ENCODE peak calls at places on chromosomes 5 and 9, in five cellular contexts. D is GM12878, A is K562, Q is HepG2, Z is H1. V is an unnamed sample.

GRCh38 chr9:13904746-13905145 is 409.2 kb downstream of the NFIB start:
- DNase-seq in D (no peak), A (no peak), Q (no peak), Z (no peak), V (no peak)

GRCh38 chr5:172454355-172455086 is at the start of gene SH3PXD2B:
- DNase-seq in D (no peak), A (peak), Q (peak), Z (no peak), V (peak)

GRCh38 chr9:116000748-116001329 is 152.8 kb upstream of the PAPPA start:
- DNase-seq in D (no peak), A (peak), Q (peak), Z (no peak), V (peak)

GRCh38 chr9:84504360-84504759 is 163.8 kb upstream of the SLC28A3 start:
- DNase-seq in D (no peak), A (no peak), Q (no peak), Z (no peak), V (no peak)

GRCh38 chr9:114139061-114139460 is 16.3 kb upstream of the COL27A1 start:
- DNase-seq in D (no peak), A (no peak), Q (no peak), Z (no peak), V (no peak)

GRCh38 chr5:36530249-36530648 is 76.2 kb upstream of the SLC1A3 start:
- DNase-seq in D (no peak), A (no peak), Q (no peak), Z (no peak), V (no peak)

GRCh38 chr5:74063821-74064598 is 438.0 kb downstream of the ARHGEF28 start:
- DNase-seq in D (no peak), A (no peak), Q (peak), Z (no peak), V (peak)

GRCh38 chr9:116073826-116074225 is 79.8 kb upstream of the PAPPA start:
- DNase-seq in D (no peak), A (no peak), Q (no peak), Z (no peak), V (no peak)

GRCh38 chr5:133995341-133995740 is 9.4 kb downstream of the VDAC1 start:
- DNase-seq in D (no peak), A (peak), Q (peak), Z (no peak), V (no peak)

GRCh38 chr9:128072144-128073021 is 4.4 kb downstream of the SLC25A25 start:
- DNase-seq in D (peak), A (no peak), Q (no peak), Z (no peak), V (no peak)

GRCh38 chr9:125407974-125408900 is 146.6 kb downstream of the GAPVD1 start:
- DNase-seq in D (no peak), A (peak), Q (peak), Z (no peak), V (peak)

GRCh38 chr5:38367410-38367809 is 109.1 kb downstream of the EGFLAM start:
- DNase-seq in D (no peak), A (no peak), Q (no peak), Z (no peak), V (no peak)

GRCh38 chr5:95417971-95418370 is 26.8 kb downstream of the FAM81B start:
- DNase-seq in D (no peak), A (no peak), Q (no peak), Z (no peak), V (no peak)

GRCh38 chr9:137441289-137441934 is at the start of gene ENTPD8:
- DNase-seq in D (no peak), A (peak), Q (peak), Z (no peak), V (peak)

GRCh38 chr9:134210908-134211810 is 46.8 kb upstream of the RNU6ATAC start:
- DNase-seq in D (no peak), A (no peak), Q (no peak), Z (no peak), V (no peak)

GRCh38 chr9:116234091-116234490 is 80.5 kb downstream of the PAPPA start:
- DNase-seq in D (no peak), A (no peak), Q (no peak), Z (peak), V (peak)

GRCh38 chr5:1565737-1566734 is 42.3 kb upstream of the LPCAT1 start:
- DNase-seq in D (no peak), A (no peak), Q (no peak), Z (no peak), V (no peak)

GRCh38 chr5:14305045-14305444 is 161.9 kb downstream of the TRIO start:
- DNase-seq in D (no peak), A (no peak), Q (no peak), Z (no peak), V (peak)

DNA sequence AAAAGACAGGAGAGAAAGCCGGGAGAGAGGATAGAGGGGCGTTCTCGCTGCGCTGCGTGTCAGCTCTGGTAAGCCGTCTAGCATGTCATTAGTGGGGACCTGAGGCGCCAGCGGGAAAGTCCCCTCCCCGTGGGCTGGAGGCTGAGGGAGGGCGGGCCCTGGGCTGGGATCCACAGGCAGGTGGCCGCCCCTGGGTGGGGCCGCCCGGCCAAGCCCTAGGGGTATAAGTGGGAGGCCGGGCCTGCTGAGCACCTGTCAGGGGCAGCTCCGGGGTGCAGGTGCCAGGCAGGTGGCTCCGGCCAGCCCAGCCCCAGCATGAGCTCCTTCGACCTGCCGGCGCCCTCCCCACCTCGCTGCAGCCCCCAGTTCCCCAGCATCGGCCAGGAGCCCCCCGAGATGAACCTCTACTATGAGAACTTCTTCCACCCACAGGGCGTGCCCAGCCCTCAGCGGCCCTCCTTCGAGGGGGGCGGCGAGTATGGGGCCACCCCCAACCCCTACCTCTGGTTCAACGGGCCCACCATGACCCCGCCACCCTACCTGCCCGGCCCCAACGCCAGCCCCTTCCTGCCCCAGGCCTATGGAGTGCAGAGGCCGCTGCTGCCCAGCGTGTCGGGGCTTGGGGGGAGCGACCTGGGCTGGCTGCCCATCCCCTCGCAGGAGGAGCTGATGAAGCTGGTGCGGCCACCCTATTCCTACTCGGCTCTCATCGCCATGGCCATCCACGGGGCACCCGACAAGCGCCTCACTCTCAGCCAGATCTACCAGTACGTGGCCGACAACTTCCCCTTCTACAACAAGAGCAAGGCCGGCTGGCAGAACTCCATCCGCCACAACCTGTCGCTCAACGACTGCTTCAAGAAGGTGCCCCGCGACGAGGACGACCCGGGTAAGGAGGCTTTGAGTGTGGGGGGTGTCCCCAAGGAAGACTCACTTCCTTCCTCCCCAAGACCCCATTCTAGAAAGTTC is at the start of gene FOXI1:
- DNase-seq in D (no peak), A (no peak), Q (no peak), Z (no peak), V (no peak)
- TF ChIP-seq KDM1A in D (no peak), A (no peak), Q (no peak), Z (no peak), V (no peak)

DNA sequence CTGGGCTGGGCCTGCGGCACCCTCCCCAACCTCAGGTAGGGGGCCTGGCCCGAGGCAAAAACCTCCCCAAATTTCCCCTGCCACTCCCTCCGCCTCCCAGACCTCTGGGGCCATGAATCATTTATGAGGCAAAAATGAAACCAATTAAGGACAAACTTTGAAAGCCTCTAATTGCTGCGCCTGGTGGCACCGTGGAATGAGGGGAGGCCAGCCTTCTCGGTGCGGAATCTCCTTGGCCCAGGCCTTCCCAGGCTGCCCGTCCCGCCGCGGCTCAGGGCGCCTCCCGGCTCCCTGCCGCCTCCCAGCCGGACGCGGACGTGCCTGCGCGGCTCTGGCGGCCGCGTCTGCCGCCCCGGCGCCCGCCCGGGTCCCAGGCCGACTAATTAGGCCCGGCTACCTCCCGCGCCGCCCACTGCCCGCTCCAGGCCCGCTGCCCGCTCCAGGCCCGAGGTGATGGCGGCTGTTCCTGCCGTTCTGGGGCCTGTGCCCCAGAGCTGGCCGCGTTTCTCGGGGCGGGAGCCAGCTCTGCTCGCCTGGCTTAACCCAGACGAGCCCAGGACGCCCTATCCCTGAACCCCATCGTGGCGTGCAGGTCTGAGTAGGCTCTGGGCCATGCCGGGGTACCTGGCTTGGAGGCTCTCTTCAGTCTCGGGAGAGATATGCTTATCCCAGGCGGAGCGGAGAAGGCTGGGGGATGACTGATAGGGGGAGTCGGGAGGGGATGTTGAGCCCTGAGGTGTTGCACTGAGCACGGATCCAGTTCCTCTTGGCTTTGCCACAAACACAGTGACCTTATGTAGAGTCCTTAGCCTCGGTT is 20.1 kb downstream of the CXXC5 start:
- DNase-seq in D (no peak), A (peak), Q (no peak), Z (no peak), V (no peak)
- TF ChIP-seq KDM1A in D (no peak), A (no peak), Q (no peak), Z (no peak), V (no peak)

GRCh38 chr5:86997501-86997900 is 270.2 kb upstream of the RASA1 start:
- DNase-seq in D (no peak), A (no peak), Q (no peak), Z (no peak), V (no peak)
- TF ChIP-seq KDM1A in D (no peak), A (no peak), Q (no peak), Z (no peak), V (no peak)

DNA sequence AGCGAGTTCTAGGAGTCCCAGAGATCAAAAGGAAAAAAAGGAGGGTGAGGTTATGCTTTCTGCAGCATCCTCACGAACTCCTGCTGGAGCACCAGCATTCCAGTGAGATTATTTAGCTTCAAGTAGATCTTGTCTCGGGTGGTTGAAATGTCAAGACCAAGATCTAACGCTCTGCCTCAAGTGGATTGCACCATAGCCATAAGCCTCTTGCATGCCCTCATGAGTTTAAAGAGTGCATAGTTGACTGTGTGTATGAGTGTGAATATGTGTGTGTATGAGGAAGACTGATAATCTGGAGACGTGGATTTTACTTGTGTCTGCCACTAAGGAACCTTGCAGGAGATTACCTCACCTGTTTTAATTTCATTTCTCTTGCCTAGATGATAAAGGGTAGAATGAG is 335.3 kb upstream of the ADAMTSL1 start:
- DNase-seq in D (no peak), A (no peak), Q (no peak), Z (no peak), V (no peak)
- TF ChIP-seq KDM1A in D (no peak), A (no peak), Q (no peak), Z (no peak), V (no peak)

GRCh38 chr5:126271141-126271540 is 152.1 kb upstream of the GRAMD2B start:
- DNase-seq in D (no peak), A (no peak), Q (no peak), Z (no peak), V (no peak)
- TF ChIP-seq KDM1A in D (no peak), A (no peak), Q (no peak), Z (no peak), V (no peak)

V was measured in A549.